ENCODE peak calls at places on chromosomes 13 and 19, in ten cellular contexts. O, W, P, A, J, T, Z, Y, X and I are unnamed samples.
A peak's percentile ranks its signal among the peaks of the same experiment; 100 is the strongest.

GRCh38 chr19:53870485-53870844 is 2.8 kb downstream of the MYADM start:
- DNase-seq in O (no peak), W (no peak), P (no peak), A (no peak), J (no peak), T (no peak), Z (no peak), Y (no peak), X (no peak), I (no peak)

GRCh38 chr13:109787135-109787954 is 962 bp upstream of the IRS2 start:
- DNase-seq in O (no peak), W (peak; percentile 61), P (peak; percentile 33), A (no peak), J (no peak), T (peak; percentile 77), Z (peak; percentile 56), Y (no peak), X (peak; percentile 69), I (no peak)

GRCh38 chr19:41309225-41310030 is 544 bp upstream of the CCDC97 start:
- DNase-seq in O (no peak), W (no peak), P (no peak), A (no peak), J (no peak), T (no peak), Z (no peak), Y (no peak), X (no peak), I (no peak)

GRCh38 chr13:97300871-97301270 is 78.7 kb downstream of the MBNL2 start:
- DNase-seq in O (no peak), W (no peak), P (no peak), A (no peak), J (no peak), T (no peak), Z (no peak), Y (no peak), X (no peak), I (no peak)

GRCh38 chr13:100560498-100561215 is 27.9 kb downstream of the GGACT start:
- DNase-seq in O (no peak), W (no peak), P (no peak), A (no peak), J (no peak), T (no peak), Z (no peak), Y (no peak), X (no peak), I (no peak)

GRCh38 chr13:61734683-61735082 is 319.0 kb upstream of the PCDH20 start:
- DNase-seq in O (no peak), W (no peak), P (no peak), A (no peak), J (no peak), T (no peak), Z (no peak), Y (no peak), X (no peak), I (no peak)

GRCh38 chr13:44259045-44260042 is 114.3 kb upstream of the SERP2 start:
- DNase-seq in O (no peak), W (peak; percentile 48), P (peak; percentile 66), A (no peak), J (no peak), T (no peak), Z (no peak), Y (no peak), X (no peak), I (no peak)

GRCh38 chr19:35240322-35240721 is 8.5 kb upstream of the LSR start:
- DNase-seq in O (no peak), W (no peak), P (no peak), A (no peak), J (no peak), T (no peak), Z (no peak), Y (no peak), X (no peak), I (no peak)

GRCh38 chr13:24217601-24218281 is 57.2 kb downstream of the SPATA13 start:
- DNase-seq in O (no peak), W (peak; percentile 15), P (no peak), A (no peak), J (no peak), T (no peak), Z (no peak), Y (no peak), X (no peak), I (no peak)

GRCh38 chr13:39106216-39106995 is 68.2 kb downstream of the NHLRC3 start:
- DNase-seq in O (no peak), W (peak; percentile 4), P (no peak), A (no peak), J (no peak), T (no peak), Z (no peak), Y (no peak), X (no peak), I (no peak)
- TF ChIP-seq CTCF in O (no peak), W (no peak), P (no peak), A (no peak), J (no peak), T (no peak), Z (no peak), Y (no peak), X (no peak), I (no peak)

GRCh38 chr19:48397263-48397635 is 3.8 kb downstream of the GRIN2D start:
- DNase-seq in O (no peak), W (no peak), P (no peak), A (no peak), J (no peak), T (peak; percentile 71), Z (no peak), Y (no peak), X (no peak), I (no peak)
- H3K4me3 ChIP-seq in O (peak overlapping the region; percentile 41), W (peak overlapping the region; percentile 69), P (no peak overlapping the region), A (no peak overlapping the region), J (peak overlapping the region; percentile 50), T (peak overlapping the region; percentile 55), Z (peak overlapping the region; percentile 37), Y (no peak overlapping the region), X (no peak overlapping the region), I (no peak overlapping the region)

GRCh38 chr13:27663947-27664346 is 42.3 kb downstream of the POLR1D start:
- DNase-seq in O (no peak), W (peak; percentile 12), P (no peak), A (no peak), J (no peak), T (no peak), Z (no peak), Y (no peak), X (no peak), I (no peak)

GRCh38 chr13:27666951-27667350 is 45.3 kb downstream of the POLR1D start:
- DNase-seq in O (no peak), W (no peak), P (no peak), A (no peak), J (no peak), T (no peak), Z (no peak), Y (no peak), X (no peak), I (no peak)

GRCh38 chr13:27665761-27666160 is 44.1 kb downstream of the POLR1D start:
- DNase-seq in O (no peak), W (no peak), P (no peak), A (no peak), J (no peak), T (no peak), Z (peak; percentile 66), Y (no peak), X (no peak), I (no peak)

GRCh38 chr13:27662738-27663470 is 41.2 kb downstream of the POLR1D start:
- DNase-seq in O (no peak), W (no peak), P (no peak), A (no peak), J (no peak), T (no peak), Z (no peak), Y (no peak), X (no peak), I (no peak)

DNA sequence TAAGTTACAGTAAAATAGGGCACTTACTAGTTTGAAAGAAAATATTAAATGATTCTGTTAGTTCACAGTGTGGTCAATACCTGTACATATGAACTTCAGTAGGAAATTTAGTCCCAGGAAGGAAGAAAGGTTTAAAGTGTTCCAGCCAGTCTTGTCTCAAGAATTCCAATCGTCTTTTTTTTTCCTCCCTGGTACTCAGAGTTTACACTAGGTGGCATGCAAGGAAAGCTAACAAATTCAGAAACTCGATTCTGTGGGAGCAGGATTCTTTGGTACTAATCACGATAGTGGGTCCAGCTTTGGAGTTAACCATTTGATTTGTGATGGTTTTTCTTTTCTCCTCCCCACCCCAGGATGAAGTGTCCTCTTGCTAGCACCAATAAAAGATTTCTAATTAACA is 43.6 kb downstream of the POLR1D start:
- DNase-seq in O (no peak), W (peak; percentile 28), P (peak; percentile 20), A (no peak), J (no peak), T (no peak), Z (no peak), Y (no peak), X (no peak), I (no peak)
- TF ChIP-seq CTCF in O (no peak), W (peak; percentile 48), P (no peak), A (peak; percentile 7), J (no peak), T (no peak), Z (no peak), Y (no peak), X (peak; percentile 9), I (peak; percentile 49)

DNA sequence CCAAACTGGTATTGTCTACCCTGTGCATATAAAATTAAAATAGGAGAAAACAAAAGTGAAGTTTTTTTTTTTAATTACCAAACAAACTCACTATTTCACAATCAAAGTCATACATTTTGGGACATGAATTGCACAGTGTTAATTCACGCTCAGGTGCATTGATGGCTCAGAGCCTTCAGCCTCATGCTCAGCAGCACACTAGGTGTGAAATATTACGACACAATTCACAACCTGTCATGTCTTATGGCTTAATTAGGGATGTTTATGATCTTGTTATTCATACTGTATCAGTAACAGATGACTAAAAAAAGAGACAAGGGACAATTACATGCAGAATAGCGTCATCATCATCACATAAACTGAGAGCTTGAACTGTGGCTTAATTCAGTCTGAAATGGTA is 2005.5 kb upstream of the PCDH20 start:
- DNase-seq in O (no peak), W (no peak), P (no peak), A (no peak), J (no peak), T (no peak), Z (no peak), Y (no peak), X (no peak), I (no peak)
- H3K4me3 ChIP-seq in O (no peak overlapping the region), W (no peak overlapping the region), P (no peak overlapping the region), A (no peak overlapping the region), J (no peak overlapping the region), T (no peak overlapping the region), Z (no peak overlapping the region), Y (no peak overlapping the region), X (no peak overlapping the region), I (no peak overlapping the region)

GRCh38 chr13:113267642-113268405 is 29.2 kb upstream of the LAMP1 start:
- DNase-seq in O (no peak), W (no peak), P (no peak), A (no peak), J (no peak), T (no peak), Z (no peak), Y (no peak), X (no peak), I (no peak)
- TF ChIP-seq CTCF in O (no peak), W (no peak), P (no peak), A (no peak), J (no peak), T (no peak), Z (no peak), Y (no peak), X (no peak), I (no peak)